ENCODE peak calls at places on chromosomes 7 and 10, in four cellular contexts. D, X, G and J are unnamed samples.

GRCh38 chr10:71217266-71218045 is 5.1 kb downstream of the UNC5B start:
- DNase-seq in D (peak; percentile 11), X (peak; percentile 89), G (no peak), J (peak; percentile 67)

GRCh38 chr7:112399501-112399900 is 50.8 kb upstream of the IFRD1 start:
- DNase-seq in D (no peak), G (no peak), X (no peak), J (no peak)

GRCh38 chr7:47453093-47454056 is 128.5 kb downstream of the TNS3 start:
- DNase-seq in X (peak; percentile 66), D (peak; percentile 94), G (peak; percentile 35), J (peak; percentile 82)

GRCh38 chr7:51067757-51068156 is 248.9 kb downstream of the COBL start:
- DNase-seq in G (no peak), D (peak; percentile 36), X (peak; percentile 92), J (peak; percentile 64)

GRCh38 chr10:4606856-4607636 is 219.0 kb upstream of the AKR1E2 start:
- DNase-seq in X (no peak), G (no peak), D (no peak), J (no peak)

GRCh38 chr10:96690755-96691730 is 29.3 kb downstream of the PIK3AP1 start:
- DNase-seq in X (no peak), G (peak; percentile 56), D (no peak), J (no peak)

GRCh38 chr7:22361320-22361719 is 4.4 kb upstream of the RAPGEF5 start:
- DNase-seq in G (no peak), X (no peak), D (no peak), J (no peak)

GRCh38 chr10:121216721-121217181 is 365.6 kb downstream of the WDR11 start:
- DNase-seq in G (no peak), X (no peak), D (peak; percentile 30), J (no peak)

GRCh38 chr7:101066858-101067227 is 18.4 kb upstream of the TRIM56 start:
- DNase-seq in G (no peak), X (peak; percentile 64), D (no peak), J (no peak)

GRCh38 chr7:134362587-134363483 is 46.1 kb upstream of the SLC35B4 start:
- DNase-seq in D (no peak), X (no peak), G (no peak), J (no peak)

GRCh38 chr7:129606801-129607200 is 4.7 kb upstream of the NRF1 start:
- DNase-seq in G (no peak), D (no peak), X (no peak), J (no peak)

GRCh38 chr7:70325509-70326101 is 727.3 kb downstream of the AUTS2 start:
- DNase-seq in D (no peak), G (peak; percentile 3), X (no peak), J (peak; percentile 75)

GRCh38 chr10:5639066-5639465 is 27.3 kb downstream of the ASB13 start:
- DNase-seq in D (no peak), X (no peak), G (no peak), J (no peak)

GRCh38 chr10:97861351-97861750 is 11.7 kb downstream of the GOLGA7B start:
- DNase-seq in G (no peak), D (peak; percentile 51), X (peak; percentile 57), J (peak; percentile 88)

GRCh38 chr7:129845972-129846327 is 106.8 kb downstream of the UBE2H start:
- DNase-seq in G (peak; percentile 76), X (no peak), D (no peak), J (peak; percentile 66)

GRCh38 chr10:112166800-112167199 is 16.8 kb downstream of the GPAM start:
- DNase-seq in D (no peak), X (no peak), G (no peak), J (no peak)

GRCh38 chr10:14184841-14185500 is 145.8 kb downstream of the FRMD4A start:
- DNase-seq in G (no peak), D (no peak), X (peak; percentile 55), J (peak; percentile 51)

GRCh38 chr7:76426246-76426645 is 1.5 kb downstream of the ZP3 start:
- DNase-seq in D (no peak), G (no peak), X (no peak), J (no peak)

GRCh38 chr10:110373857-110374654 is 69.3 kb upstream of the SMNDC1 start:
- DNase-seq in X (no peak), G (no peak), D (no peak), J (no peak)

GRCh38 chr7:14988941-14989340 is 86.4 kb upstream of the DGKB start:
- DNase-seq in G (no peak), D (no peak), X (no peak), J (no peak)

GRCh38 chr7:69564454-69565417 is 33.5 kb upstream of the AUTS2 start:
- DNase-seq in X (no peak), G (no peak), D (no peak), J (no peak)

GRCh38 chr7:6651866-6652445 is 14.8 kb downstream of the ZNF316 start:
- DNase-seq in G (no peak), D (no peak), X (peak; percentile 33), J (no peak)

GRCh38 chr10:100730739-100731602 is 14.4 kb upstream of the PAX2 start:
- DNase-seq in X (peak; percentile 78), D (no peak), G (no peak), J (no peak)

GRCh38 chr10:35409808-35410207 is 73.5 kb downstream of the CCNY start:
- DNase-seq in G (no peak), D (no peak), X (no peak), J (no peak)

GRCh38 chr7:134420509-134421125 is 38.3 kb downstream of the AKR1B1 start:
- DNase-seq in D (no peak), G (peak; percentile 23), X (peak; percentile 83), J (peak; percentile 53)

GRCh38 chr7:122676466-122676865 is 22.5 kb downstream of the RNF133 start:
- DNase-seq in D (no peak), G (no peak), X (no peak), J (no peak)

GRCh38 chr7:12696001-12696400 is 8.6 kb downstream of the ARL4A start:
- DNase-seq in G (no peak), X (no peak), D (no peak), J (peak; percentile 34)

GRCh38 chr10:113656896-113657295 is 6.9 kb downstream of the NRAP start:
- DNase-seq in D (peak; percentile 46), G (no peak), X (no peak), J (no peak)

GRCh38 chr10:28980264-28980663 is 302.9 kb downstream of the BAMBI start:
- DNase-seq in X (no peak), G (no peak), D (no peak), J (no peak)

GRCh38 chr7:98475352-98475751 is 74.5 kb upstream of the BAIAP2L1 start:
- DNase-seq in D (no peak), X (no peak), G (no peak), J (no peak)

GRCh38 chr7:66460921-66461361 is 167.7 kb upstream of the KCTD7 start:
- DNase-seq in X (no peak), G (no peak), D (no peak), J (no peak)

DNA sequence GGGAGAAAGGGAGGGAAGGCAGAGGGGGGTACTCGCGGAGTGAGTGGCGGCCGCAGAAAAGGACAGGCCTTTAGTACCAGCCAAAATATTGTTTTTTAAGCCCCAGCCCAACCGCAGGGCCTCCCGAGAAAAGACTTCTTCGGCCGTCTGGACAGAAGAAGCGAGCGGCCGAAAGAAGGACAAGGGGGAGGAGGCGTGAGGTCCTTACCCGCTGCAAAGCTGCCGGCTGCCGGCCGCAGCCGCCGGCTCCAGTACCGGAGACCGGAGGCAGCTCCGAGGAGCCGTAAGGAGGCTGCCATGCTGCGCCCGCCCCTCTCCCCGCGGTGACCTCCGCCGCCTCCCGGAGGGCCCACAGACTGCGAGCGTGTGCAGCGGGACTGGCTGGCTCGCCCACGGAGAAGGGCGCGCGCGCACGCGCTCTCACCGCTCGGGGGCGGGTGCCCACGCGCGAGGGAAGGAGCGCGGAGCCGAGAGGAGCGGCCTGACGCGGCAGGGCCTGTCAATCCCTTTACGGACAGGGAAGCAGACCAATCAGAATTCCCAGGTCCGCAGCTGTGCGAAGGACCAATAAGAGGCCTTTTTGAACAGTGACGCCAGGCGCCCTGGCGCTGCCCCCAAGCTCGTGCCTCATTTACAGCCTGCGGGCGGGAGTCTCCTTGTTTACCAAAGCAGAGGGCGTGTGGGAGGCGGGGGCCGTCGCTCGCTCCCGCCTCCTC is at the start of gene HIBADH:
- DNase-seq in X (peak; percentile 99), G (peak; percentile 95), D (peak; percentile 100), J (peak; percentile 99)
- TF ChIP-seq CTCF in X (peak; percentile 47), G (peak; percentile 4), D (peak; percentile 24), J (no peak)

DNA sequence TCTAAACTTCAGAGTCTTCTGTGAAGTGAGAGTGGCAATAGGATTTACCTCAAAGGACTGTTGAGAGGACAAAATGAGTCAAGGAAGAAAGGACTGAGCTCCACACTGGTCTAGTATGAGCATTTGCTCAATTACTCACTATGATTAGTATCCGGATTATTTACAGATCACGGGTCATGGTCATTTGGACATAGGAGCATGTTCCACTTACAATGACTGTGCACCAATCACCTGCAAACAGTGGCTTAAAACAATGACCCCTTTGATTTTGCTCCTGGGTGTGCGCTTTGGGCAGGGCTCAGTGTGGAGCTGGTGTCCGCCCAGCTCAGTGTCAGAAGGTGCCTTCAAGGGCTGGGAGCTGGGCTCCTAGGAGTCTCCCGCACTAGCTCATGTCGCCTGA is 225.4 kb downstream of the TCERG1L start:
- DNase-seq in G (no peak), D (no peak), X (no peak), J (no peak)
- TF ChIP-seq CTCF in G (no peak), D (no peak), X (no peak), J (no peak)

GRCh38 chr7:144100607-144101006 is 8.8 kb upstream of the OR2A2 start:
- DNase-seq in G (no peak), X (no peak), D (no peak), J (no peak)
- TF ChIP-seq CTCF in G (no peak), X (no peak), D (no peak), J (no peak)

DNA sequence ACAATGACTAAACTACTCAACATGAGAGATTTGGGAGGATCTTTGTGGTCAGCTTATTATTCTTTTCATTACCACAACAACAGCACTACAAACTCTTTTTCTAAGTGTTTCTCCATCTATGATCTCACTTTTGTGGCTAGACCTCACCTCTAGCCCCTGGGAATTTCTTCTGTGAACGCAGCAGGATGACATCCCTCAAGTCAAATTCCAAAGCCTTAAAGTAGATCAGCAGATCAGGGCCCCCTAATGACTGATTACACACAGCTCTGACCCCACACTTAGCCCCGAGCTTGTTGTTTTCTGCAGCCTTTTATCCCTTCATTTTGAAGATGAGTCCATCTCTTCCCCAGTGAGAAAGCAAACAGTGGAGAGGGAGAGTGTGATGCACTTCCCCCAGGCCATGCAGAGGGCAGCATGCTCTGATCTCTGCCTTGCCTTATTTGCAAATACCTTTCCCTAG is 27.3 kb downstream of the TFAM start:
- DNase-seq in D (no peak), G (peak; percentile 30), X (peak; percentile 86), J (no peak)
- TF ChIP-seq CTCF in D (no peak), G (peak; percentile 38), X (peak; percentile 63), J (no peak)

GRCh38 chr10:85611746-85612377 is 754.7 kb downstream of the GRID1 start:
- DNase-seq in G (no peak), D (no peak), X (peak; percentile 22), J (no peak)
- TF ChIP-seq CTCF in G (no peak), D (no peak), X (no peak), J (no peak)